ENCODE peak calls at places on chromosomes 16 and 17, in seven cellular contexts. B is fibroblast of mammary gland, R is Calu3, E is fibroblast of villous mesenchyme, V is HCT116, F is cardiac fibroblast, U is uterus. G is an unnamed sample.

GRCh38 chr17:58570758-58571157 is 56.3 kb upstream of the MTMR4 start:
- DNase-seq in B (no peak), R (no peak), E (no peak), V (no peak), F (no peak), U (no peak), G (no peak)

GRCh38 chr16:14405611-14406537 is 224.2 kb downstream of the PARN start:
- DNase-seq in B (no peak), R (peak), E (peak), V (no peak), F (no peak), U (no peak), G (no peak)

GRCh38 chr16:23511731-23512130 is 1.4 kb upstream of the GGA2 start:
- DNase-seq in B (no peak), R (no peak), E (no peak), V (no peak), F (no peak), U (no peak), G (no peak)

GRCh38 chr17:57269052-57269451 is 12.7 kb downstream of the MSI2 start:
- DNase-seq in B (no peak), R (no peak), E (no peak), V (no peak), F (no peak), U (no peak), G (no peak)

GRCh38 chr16:56630134-56630533 is 2.3 kb upstream of the MT1M start:
- DNase-seq in B (no peak), R (no peak), E (no peak), V (no peak), F (no peak), U (no peak), G (no peak)

GRCh38 chr16:57551057-57551456 is 8.6 kb downstream of the ADGRG5 start:
- DNase-seq in B (no peak), R (no peak), E (no peak), V (no peak), F (no peak), U (no peak), G (no peak)

GRCh38 chr17:36731806-36732205 is 130.4 kb downstream of the MRM1 start:
- DNase-seq in B (no peak), R (no peak), E (no peak), V (no peak), F (no peak), U (no peak), G (no peak)

GRCh38 chr17:9587969-9588656 is 11.7 kb downstream of the CFAP52 start:
- DNase-seq in B (no peak), R (no peak), E (no peak), V (no peak), F (no peak), U (no peak), G (no peak)

GRCh38 chr16:78331749-78332148 is 232.3 kb downstream of the WWOX start:
- DNase-seq in B (no peak), R (no peak), E (no peak), V (no peak), F (no peak), U (no peak), G (peak)

GRCh38 chr16:72481419-72481818 is 309.5 kb upstream of the PMFBP1 start:
- DNase-seq in B (peak), R (no peak), E (no peak), V (no peak), F (peak), U (no peak), G (no peak)

GRCh38 chr16:9033125-9033830 is 58.2 kb upstream of the HAPSTR1 start:
- DNase-seq in B (peak), R (peak), E (peak), V (peak), F (peak), U (peak), G (no peak)

DNA sequence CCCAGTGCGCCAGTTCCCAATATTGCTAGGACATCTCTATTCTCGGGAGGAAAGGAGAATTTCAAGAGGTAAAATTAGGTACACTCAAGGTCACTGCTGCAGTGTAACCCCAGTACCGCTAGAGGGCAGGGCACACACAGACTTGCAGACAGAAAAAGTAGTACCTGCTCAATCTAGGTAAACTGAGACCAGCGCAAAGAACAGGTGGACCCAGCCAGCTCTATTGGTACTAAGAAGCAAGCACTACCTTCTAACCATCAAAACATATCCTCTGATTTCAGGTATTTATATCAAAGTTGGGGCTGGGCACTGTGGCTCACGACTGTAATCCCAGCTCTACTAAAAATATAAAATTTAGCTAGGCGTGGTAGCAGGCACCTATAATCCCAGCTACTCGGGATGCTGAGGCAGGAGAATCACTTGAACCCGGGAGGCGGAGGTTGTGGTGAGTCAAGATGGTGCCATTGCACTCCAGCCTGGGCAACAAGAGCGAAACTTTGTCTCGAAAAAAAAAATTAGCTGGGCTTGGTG is 3.6 kb upstream of the WDR81 start:
- DNase-seq in B (peak), R (peak), E (peak), V (peak), F (peak), U (peak), G (peak)
- TF ChIP-seq CTCF in B (peak), R (peak), E (peak), V (peak), F (peak), U (peak), G (peak)

DNA sequence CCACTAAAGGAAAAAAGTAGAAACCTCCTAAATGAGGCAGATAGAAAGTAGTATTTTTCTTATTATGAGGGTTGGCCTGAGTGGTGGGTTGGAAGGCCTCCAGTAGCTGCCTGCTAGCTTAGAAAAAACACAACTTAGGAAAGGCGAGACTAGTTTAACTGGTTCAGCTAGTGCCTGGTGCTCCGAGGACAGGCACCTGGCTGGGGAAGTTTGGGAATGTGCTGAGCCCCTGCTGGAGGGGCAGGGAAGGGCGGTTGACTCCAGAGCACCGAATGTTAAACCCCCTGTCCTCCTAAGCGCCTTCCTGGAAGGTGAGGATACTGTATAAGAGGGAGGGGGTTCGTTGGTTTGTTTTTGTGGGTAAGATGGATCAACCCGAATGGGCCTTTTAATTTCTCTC is 19.9 kb downstream of the LDHD start:
- DNase-seq in B (no peak), R (peak), E (no peak), V (peak), F (no peak), U (peak), G (no peak)
- TF ChIP-seq CTCF in B (peak), R (peak), E (peak), V (peak), F (peak), U (no peak), G (peak)

GRCh38 chr17:69524854-69525253 is 110.4 kb downstream of the MAP2K6 start:
- DNase-seq in B (no peak), R (peak), E (no peak), V (no peak), F (peak), U (no peak), G (no peak)
- TF ChIP-seq CTCF in B (peak), R (no peak), E (no peak), V (no peak), F (no peak), U (no peak), G (no peak)

GRCh38 chr17:45294506-45294905 is 22.3 kb downstream of the MAP3K14 start:
- DNase-seq in B (peak), R (no peak), E (peak), V (no peak), F (peak), U (no peak), G (no peak)
- TF ChIP-seq CTCF in B (no peak), R (no peak), E (no peak), V (no peak), F (no peak), U (no peak), G (no peak)

GRCh38 chr17:44889003-44889402 is 10.2 kb downstream of the EFTUD2 start:
- DNase-seq in B (no peak), R (no peak), E (no peak), V (no peak), F (no peak), U (no peak), G (no peak)

GRCh38 chr17:44898768-44899073 is 524 bp downstream of the EFTUD2 start:
- DNase-seq in B (peak), R (peak), E (no peak), V (no peak), F (no peak), U (no peak), G (no peak)

GRCh38 chr17:44892250-44892649 is 7.0 kb downstream of the EFTUD2 start:
- DNase-seq in B (no peak), R (no peak), E (no peak), V (no peak), F (no peak), U (no peak), G (no peak)

GRCh38 chr17:44899074-44899782 is at the start of gene EFTUD2:
- DNase-seq in B (peak), R (peak), E (peak), V (peak), F (peak), U (peak), G (peak)

DNA sequence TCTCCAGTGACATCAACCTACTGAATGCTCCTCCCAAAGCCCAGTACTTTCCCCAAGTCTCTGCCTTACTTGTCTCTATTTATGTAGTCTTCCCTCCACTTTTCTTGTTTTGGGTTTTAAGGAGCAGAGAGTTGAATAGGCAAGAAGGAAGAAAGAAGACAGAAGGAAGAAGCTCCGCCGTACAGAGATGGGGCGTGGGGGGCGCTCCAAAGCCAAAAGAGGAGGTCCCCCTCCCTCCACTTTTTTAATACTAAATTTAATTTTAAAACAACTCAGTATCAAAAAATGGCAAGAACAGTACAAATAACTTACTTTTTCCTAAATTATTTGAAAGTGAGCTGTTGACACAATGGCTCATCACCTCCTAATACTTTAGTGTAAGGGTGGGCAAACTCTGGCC is 4.6 kb downstream of the EFTUD2 start:
- DNase-seq in B (no peak), R (no peak), E (no peak), V (no peak), F (no peak), U (no peak), G (no peak)
- TF ChIP-seq CTCF in B (no peak), R (no peak), E (no peak), V (no peak), F (no peak), U (no peak), G (no peak)

DNA sequence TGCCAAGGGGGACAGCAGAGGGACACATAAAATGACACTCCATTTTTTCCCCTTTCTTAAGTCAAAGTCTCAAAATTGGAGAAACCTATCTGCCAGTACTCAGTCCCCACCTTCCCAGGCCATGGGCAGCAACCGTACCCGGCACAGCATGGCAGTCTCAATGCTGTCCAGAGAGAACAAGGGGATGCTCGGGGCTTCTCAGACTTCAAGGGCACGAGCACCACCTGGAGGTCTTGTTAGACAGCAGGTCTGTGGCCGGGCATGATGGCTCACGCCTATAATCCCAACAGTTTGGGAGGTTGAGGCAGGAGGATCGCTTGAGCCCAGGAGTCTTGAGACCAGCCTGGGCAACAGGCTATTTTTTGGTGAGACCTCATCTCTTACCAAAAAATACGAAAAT is 3.2 kb downstream of the DNAH17 start:
- DNase-seq in B (no peak), R (peak), E (no peak), V (peak), F (no peak), U (no peak), G (no peak)
- TF ChIP-seq CTCF in B (no peak), R (no peak), E (no peak), V (peak), F (no peak), U (no peak), G (no peak)

G was measured in osteocyte.